ENCODE peak calls at places on chromosomes 4 and X, in ten cellular contexts. J is SJSA1; M is mesendoderm; I is CD8-positive, alpha-beta T cell; E is Panc1; G is SK-N-SH; Z is body of pancreas; C is neural progenitor cell; O is small intestine; K is esophagus squamous epithelium. U is an unnamed sample. For H3K27me3 and H3K4me1, the result is how much of the 10 kb centered on the place peaks cover.

GRCh38 chrX:10677490-10677889 is 57.1 kb upstream of the MID1 start:
- DNase-seq in I (no peak), O (no peak), G (no peak), K (no peak), M (peak), Z (no peak), C (no peak), J (no peak), E (no peak), U (no peak)

GRCh38 chr4:101155368-101155767 is 192.0 kb downstream of the PPP3CA start:
- DNase-seq in K (no peak), J (peak), Z (no peak), O (no peak), E (no peak), I (no peak), M (peak), C (peak), G (no peak), U (no peak)

GRCh38 chr4:140952709-140953108 is 180.6 kb downstream of the RNF150 start:
- DNase-seq in O (no peak), K (no peak), G (no peak), Z (no peak), E (no peak), I (no peak), C (no peak), M (no peak), J (no peak), U (no peak)

GRCh38 chr4:53474178-53474577 is 96.7 kb downstream of the FIP1L1 start:
- DNase-seq in M (no peak), J (no peak), I (no peak), E (no peak), C (no peak), G (no peak), Z (no peak), O (no peak), K (no peak), U (no peak)

GRCh38 chrX:16838202-16839066 is 31.7 kb downstream of the RBBP7 start:
- DNase-seq in G (no peak), C (peak), O (no peak), K (no peak), J (peak), Z (no peak), M (peak), I (no peak), E (no peak), U (no peak)

GRCh38 chrX:122943918-122944317 is 240.2 kb upstream of the GRIA3 start:
- DNase-seq in G (no peak), K (no peak), E (no peak), Z (no peak), C (no peak), J (peak), O (no peak), I (no peak), M (no peak), U (no peak)

GRCh38 chrX:19214248-19214787 is 92.0 kb upstream of the ADGRG2 start:
- DNase-seq in C (no peak), O (no peak), G (no peak), K (no peak), I (no peak), J (no peak), M (peak), Z (no peak), E (no peak), U (no peak)

GRCh38 chr4:182343435-182343834 is 100.2 kb downstream of the TENM3 start:
- DNase-seq in C (peak), J (no peak), O (no peak), I (no peak), E (no peak), G (peak), K (no peak), M (peak), Z (no peak), U (no peak)

GRCh38 chr4:40199999-40200880 is 3.4 kb downstream of the RHOH start:
- DNase-seq in C (no peak), K (no peak), E (no peak), J (no peak), G (no peak), I (peak), M (no peak), O (peak), Z (peak), U (no peak)

GRCh38 chr4:168696828-168697227 is 200.0 kb downstream of the PALLD start:
- DNase-seq in J (no peak), K (no peak), C (no peak), I (no peak), E (no peak), O (no peak), M (no peak), Z (no peak), G (no peak), U (no peak)

GRCh38 chrX:141673946-141674345 is 24.6 kb downstream of the SPANXD start:
- DNase-seq in O (no peak), G (no peak), K (no peak), E (no peak), C (no peak), I (no peak), Z (no peak), M (no peak), J (no peak), U (no peak)

GRCh38 chr4:74671074-74671698 is 123.1 kb downstream of the BTC start:
- DNase-seq in C (peak), K (peak), G (peak), M (peak), Z (peak), J (peak), I (peak), O (peak), E (no peak), U (no peak)

GRCh38 chrX:49862093-49862492 is 17.2 kb upstream of the USP27X start:
- DNase-seq in E (no peak), M (no peak), K (no peak), I (no peak), Z (no peak), G (no peak), C (no peak), J (no peak), O (no peak), U (no peak)

GRCh38 chr4:5084911-5085475 is 33.7 kb downstream of the STK32B start:
- DNase-seq in O (no peak), Z (no peak), I (no peak), G (no peak), M (no peak), C (no peak), E (no peak), K (no peak), J (no peak), U (no peak)

GRCh38 chrX:47540754-47541538 is 20.1 kb upstream of the ARAF start:
- DNase-seq in G (peak), K (no peak), M (peak), I (no peak), C (peak), E (peak), Z (peak), J (peak), O (peak), U (no peak)

GRCh38 chrX:39477438-39478120 is 620.2 kb downstream of the BCOR start:
- DNase-seq in M (peak), C (peak), J (peak), G (no peak), O (peak), Z (peak), I (peak), E (no peak), K (no peak), U (no peak)

GRCh38 chrX:125004799-125005198 is 314.9 kb upstream of the TEX13C start:
- DNase-seq in G (no peak), Z (no peak), E (no peak), K (no peak), O (no peak), I (no peak), C (no peak), J (no peak), M (no peak), U (no peak)

GRCh38 chr4:123676550-123677229 is 280.1 kb downstream of the SPRY1 start:
- DNase-seq in J (no peak), O (no peak), Z (peak), M (peak), I (no peak), G (no peak), C (peak), E (no peak), K (no peak), U (no peak)

GRCh38 chr4:123671633-123672404 is 275.2 kb downstream of the SPRY1 start:
- DNase-seq in K (no peak), J (no peak), O (no peak), E (no peak), G (no peak), M (no peak), I (no peak), C (no peak), Z (no peak), U (no peak)

GRCh38 chr4:123673971-123674370 is 277.4 kb downstream of the SPRY1 start:
- DNase-seq in I (no peak), J (no peak), G (no peak), C (no peak), M (peak), K (no peak), O (no peak), E (no peak), Z (no peak), U (no peak)

GRCh38 chr4:123674752-123675151 is 278.2 kb downstream of the SPRY1 start:
- DNase-seq in J (no peak), C (no peak), M (no peak), K (no peak), I (no peak), G (no peak), O (no peak), E (no peak), Z (no peak), U (no peak)

GRCh38 chr4:123672987-123673386 is 276.4 kb downstream of the SPRY1 start:
- DNase-seq in K (no peak), C (no peak), Z (no peak), J (no peak), M (no peak), G (no peak), O (peak), I (no peak), E (no peak), U (no peak)
- H3K27me3 ChIP-seq in K (under half), C (under half), Z (under half), J (under half), M (under half), G (under half), O (under half), I (under half), E (under half), U (under half)

DNA sequence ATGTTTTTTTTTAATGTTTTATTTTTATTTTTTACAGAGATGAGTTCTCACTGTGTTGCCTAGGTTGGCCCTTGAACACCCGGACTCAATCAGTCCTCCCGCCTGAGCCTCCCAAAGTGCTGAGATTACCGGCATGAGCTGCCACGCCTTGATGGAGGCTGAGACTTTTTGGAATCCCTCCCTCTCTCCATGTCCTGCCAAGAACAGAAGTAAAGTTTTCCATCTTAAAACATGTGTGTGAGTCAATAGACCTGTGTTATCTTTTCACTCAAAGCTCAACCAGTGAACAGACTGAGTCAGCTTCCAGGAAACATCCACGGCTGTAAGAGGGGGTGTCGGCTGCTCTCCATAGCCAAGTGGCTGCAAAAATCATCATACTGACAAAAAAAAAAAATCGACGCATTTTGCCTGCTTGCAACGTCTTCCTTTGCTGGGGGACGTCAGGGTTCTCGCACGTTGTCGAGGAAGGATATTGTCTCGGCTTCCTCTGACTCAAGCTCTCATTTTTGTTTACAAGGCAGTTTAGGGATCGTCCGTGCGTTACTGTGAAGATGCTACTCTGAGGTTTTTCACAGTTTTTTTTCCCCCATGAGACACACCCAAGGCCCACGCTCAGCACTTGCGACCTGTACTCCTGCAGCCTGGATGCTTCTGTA is 10.0 kb upstream of the ASMTL start:
- DNase-seq in G (no peak), C (no peak), K (no peak), M (no peak), I (peak), O (no peak), J (peak), E (no peak), Z (peak), U (peak)
- H3K4me1 ChIP-seq in G (under half), C (under half), K (under half), M (under half), I (half or more), O (under half), J (under half), E (under half), Z (under half), U (half or more)

DNA sequence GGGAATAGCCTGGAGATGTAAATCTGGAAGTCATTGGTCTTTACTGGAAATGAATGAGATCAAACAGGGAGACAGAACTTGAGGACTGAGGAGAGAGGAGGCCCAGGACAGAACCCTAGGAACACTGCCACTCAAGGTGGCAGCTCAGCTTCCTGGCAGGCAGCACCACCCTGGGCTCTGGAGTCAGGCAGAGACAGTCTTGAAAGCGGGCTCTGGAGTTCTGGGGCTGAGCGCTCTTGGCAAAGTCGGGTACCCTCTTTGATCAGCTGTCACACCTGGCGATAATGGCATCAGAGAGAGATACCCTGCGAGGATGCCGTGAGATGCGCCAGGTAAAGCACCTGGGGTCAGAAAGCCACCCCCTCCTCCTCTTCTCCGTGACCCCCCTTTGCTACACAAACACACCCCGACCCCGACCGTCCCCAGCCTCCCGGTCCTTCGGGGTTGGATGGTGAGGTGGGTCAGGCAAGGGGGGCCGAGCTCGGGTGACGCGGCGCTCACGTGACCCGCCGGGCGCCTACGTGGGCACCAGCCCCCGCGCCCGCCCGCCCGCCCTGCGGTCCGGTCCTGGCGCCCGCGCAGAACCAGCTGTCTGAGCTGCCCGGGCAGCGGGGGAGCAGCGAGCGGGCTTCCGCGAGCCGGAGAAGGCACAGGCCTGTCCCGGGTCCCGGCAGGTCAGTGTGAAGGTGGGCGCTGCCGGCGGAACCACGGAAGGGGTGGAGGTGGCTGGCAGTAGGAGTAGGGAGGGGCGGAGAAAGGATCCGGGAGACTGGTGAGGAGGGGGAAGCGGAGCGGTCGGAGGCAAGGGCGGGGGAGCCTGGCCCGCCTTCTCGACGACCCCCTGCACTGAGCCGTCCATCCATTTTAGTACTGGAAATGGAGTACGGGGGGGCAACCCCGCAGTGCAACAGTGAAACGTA is at the start of gene TCEAL3:
- DNase-seq in E (no peak), J (peak), O (no peak), C (peak), G (peak), Z (peak), K (peak), I (peak), M (peak), U (peak)
- H3K27ac ChIP-seq in E (peak), J (peak), O (no peak), C (no peak), G (peak), Z (peak), K (peak), I (peak), M (no peak), U (peak)

DNA sequence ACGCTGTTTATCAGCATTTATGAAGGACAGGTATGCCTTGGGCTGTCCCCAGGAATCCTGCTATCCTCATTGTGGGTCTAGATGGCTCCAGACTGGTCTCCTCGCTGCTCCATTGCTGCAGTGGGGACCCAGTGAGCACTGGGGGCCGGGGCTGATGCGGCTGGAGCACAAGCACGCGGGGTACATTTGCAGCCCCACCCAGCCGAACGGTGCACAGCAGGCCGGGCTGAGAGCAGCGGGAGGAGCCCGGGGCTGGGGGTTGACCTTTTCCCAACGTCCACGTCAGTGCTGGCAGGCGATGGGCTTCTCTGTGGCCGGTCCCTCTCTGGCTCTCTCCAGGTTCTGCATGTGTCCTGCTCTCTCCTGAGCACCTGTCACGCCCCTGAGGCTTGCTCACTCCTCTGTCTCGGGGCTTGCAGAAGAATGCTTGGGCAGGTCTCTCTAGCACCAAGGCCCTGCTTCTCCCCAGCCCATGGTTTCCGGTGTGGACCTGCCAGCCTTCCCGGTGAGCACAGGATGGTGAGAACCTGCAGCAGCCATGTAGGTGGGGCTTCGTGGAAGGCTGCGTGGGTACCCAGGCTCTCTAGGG is 89.2 kb upstream of the ADRA2C start:
- DNase-seq in G (no peak), O (no peak), K (no peak), Z (no peak), E (no peak), I (no peak), C (no peak), J (no peak), M (no peak), U (no peak)
- H3K27me3 ChIP-seq in G (under half), O (under half), K (under half), Z (under half), E (under half), I (under half), C (under half), J (under half), M (under half), U (under half)

DNA sequence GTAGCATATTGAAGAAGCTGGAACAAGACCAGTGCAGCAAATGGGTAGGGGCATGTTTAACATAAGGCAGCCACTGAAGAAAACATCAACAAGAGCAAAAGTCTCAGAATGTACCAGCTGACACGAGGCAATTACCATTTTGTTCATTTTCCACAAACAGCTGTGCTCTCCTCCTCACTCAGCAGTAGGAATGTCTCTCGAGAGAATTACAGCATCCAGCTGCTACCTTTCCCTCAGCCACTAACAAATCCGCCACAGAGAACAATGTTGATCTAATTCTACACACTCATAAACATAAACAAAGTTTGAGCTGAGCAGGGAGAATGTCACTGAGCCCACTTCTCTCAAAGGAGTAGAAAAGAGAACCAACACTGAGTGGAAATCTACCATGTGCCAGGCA is 67.9 kb downstream of the OPHN1 start:
- DNase-seq in I (no peak), M (no peak), K (no peak), J (peak), C (no peak), E (no peak), O (no peak), Z (no peak), G (no peak), U (no peak)
- H3K4me1 ChIP-seq in I (under half), M (under half), K (under half), J (under half), C (under half), E (under half), O (under half), Z (under half), G (under half), U (under half)

GRCh38 chr4:156798438-156798837 is 173.2 kb downstream of the PDGFC start:
- DNase-seq in G (no peak), I (no peak), K (no peak), M (no peak), E (no peak), C (no peak), O (no peak), J (no peak), Z (no peak), U (no peak)

GRCh38 chr4:156795727-156796126 is 175.9 kb downstream of the PDGFC start:
- DNase-seq in E (no peak), Z (no peak), O (no peak), I (no peak), G (no peak), M (no peak), J (no peak), K (no peak), C (no peak), U (no peak)

GRCh38 chr4:156800463-156800862 is 171.1 kb downstream of the PDGFC start:
- DNase-seq in O (no peak), E (no peak), I (no peak), G (no peak), Z (no peak), J (no peak), C (no peak), M (no peak), K (no peak), U (no peak)

GRCh38 chr4:156803056-156803455 is 168.5 kb downstream of the PDGFC start:
- DNase-seq in K (no peak), E (no peak), J (no peak), Z (no peak), C (no peak), G (no peak), O (no peak), M (no peak), I (no peak), U (no peak)

GRCh38 chr4:156799121-156799589 is 172.4 kb downstream of the PDGFC start:
- DNase-seq in M (peak), C (no peak), I (no peak), J (no peak), G (no peak), K (no peak), Z (no peak), E (no peak), O (no peak), U (no peak)
- H3K27ac ChIP-seq in M (no peak), C (no peak), I (no peak), J (no peak), G (peak), K (peak), Z (no peak), E (no peak), O (no peak), U (no peak)

U was measured in effector memory CD4-positive, alpha-beta T cell.